ENCODE peak calls at places on chromosomes 5 and 9, in eight cellular contexts. G, Y, O, A, F, R, M and E are unnamed samples.
A peak's percentile ranks its signal among the peaks of the same experiment; 100 is the strongest.

GRCh38 chr9:20236676-20237075 is 385.6 kb downstream of the MLLT3 start:
- DNase-seq in F (no peak), A (peak; percentile 4), O (no peak), R (no peak), Y (no peak), G (no peak), M (no peak), E (peak; percentile 94)

GRCh38 chr5:132090107-132090506 is 16.5 kb downstream of the CSF2 start:
- DNase-seq in Y (no peak), G (no peak), R (no peak), O (peak; percentile 80), F (no peak), A (peak; percentile 92), M (no peak), E (no peak)

GRCh38 chr5:56323505-56323904 is 90.4 kb upstream of the ANKRD55 start:
- DNase-seq in R (no peak), M (no peak), A (peak; percentile 78), F (no peak), O (peak; percentile 83), G (no peak), Y (no peak), E (no peak)

GRCh38 chr9:93266521-93267001 is 82.6 kb downstream of the WNK2 start:
- DNase-seq in G (no peak), R (no peak), Y (no peak), A (no peak), O (no peak), F (no peak), M (no peak), E (no peak)

GRCh38 chr9:101636247-101636646 is 41.5 kb upstream of the PPP3R2 start:
- DNase-seq in R (no peak), F (no peak), O (no peak), Y (no peak), G (no peak), M (no peak), A (no peak), E (no peak)

GRCh38 chr9:5557606-5558587 is 47.6 kb downstream of the PDCD1LG2 start:
- DNase-seq in Y (no peak), F (no peak), G (no peak), M (peak; percentile 23), A (no peak), O (peak; percentile 57), R (no peak), E (no peak)

GRCh38 chr5:68224561-68225187 is 9.1 kb downstream of the PIK3R1 start:
- DNase-seq in Y (no peak), G (no peak), A (no peak), O (peak; percentile 65), R (no peak), M (no peak), F (no peak), E (no peak)

GRCh38 chr9:121494192-121494591 is 5.5 kb downstream of the GGTA1 start:
- DNase-seq in G (no peak), O (no peak), R (no peak), A (no peak), M (no peak), Y (no peak), F (no peak), E (no peak)

GRCh38 chr9:114662081-114662989 is 4.7 kb upstream of the TEX53 start:
- DNase-seq in G (no peak), F (peak; percentile 62), M (peak; percentile 37), O (peak; percentile 27), Y (peak; percentile 83), R (peak; percentile 34), A (peak; percentile 47), E (peak; percentile 31)

GRCh38 chr9:96087669-96088299 is 212.3 kb downstream of the ERCC6L2 start:
- DNase-seq in R (no peak), A (no peak), O (no peak), Y (no peak), M (no peak), F (no peak), G (no peak), E (no peak)

GRCh38 chr5:7754997-7755596 is 95.8 kb downstream of the CFAP90 start:
- DNase-seq in R (peak; percentile 62), Y (peak; percentile 80), F (peak; percentile 32), G (no peak), A (peak; percentile 41), M (no peak), O (peak; percentile 36), E (peak; percentile 25)

GRCh38 chr9:86604741-86605140 is 250.5 kb upstream of the TUT7 start:
- DNase-seq in R (no peak), F (no peak), A (peak; percentile 49), M (no peak), G (no peak), O (no peak), Y (no peak), E (no peak)